ENCODE peak calls at places on chromosome 19, in four cellular contexts. B is adipocyte, S is WTC11, N is fibroblast of the conjunctiva. G is an unnamed sample.

GRCh38 chr19:30175987-30176386 is 196.2 kb upstream of the ZNF536 start:
- DNase-seq in B (no peak), N (no peak), S (no peak), G (no peak)

GRCh38 chr19:14479985-14480694 is 5.0 kb upstream of the PTGER1 start:
- DNase-seq in S (peak), N (no peak), B (peak), G (no peak)

GRCh38 chr19:29497686-29498436 is 27.9 kb upstream of the VSTM2B start:
- DNase-seq in B (no peak), N (no peak), S (no peak), G (no peak)

GRCh38 chr19:54114340-54114826 is 1.1 kb downstream of the TFPT start:
- DNase-seq in N (no peak), S (no peak), B (peak), G (peak)

GRCh38 chr19:33212024-33212772 is 13.5 kb downstream of the SLC7A10 start:
- DNase-seq in B (no peak), S (no peak), N (no peak), G (no peak)

GRCh38 chr19:1161716-1162115 is 12.4 kb downstream of the SBNO2 start:
- DNase-seq in B (no peak), N (no peak), S (no peak), G (no peak)

GRCh38 chr19:14022469-14022868 is 5.5 kb upstream of the RLN3 start:
- DNase-seq in N (no peak), B (peak), S (no peak), G (no peak)

GRCh38 chr19:37855098-37855497 is 51.3 kb downstream of the WDR87 start:
- DNase-seq in B (peak), N (peak), S (no peak), G (no peak)

GRCh38 chr19:18373892-18374629 is 11.9 kb upstream of the GDF15 start:
- DNase-seq in S (peak), N (peak), B (peak), G (peak)

GRCh38 chr19:36417752-36418286 is 625 bp downstream of the ZFP82 start:
- DNase-seq in N (no peak), B (no peak), S (peak), G (no peak)

GRCh38 chr19:41321600-41322270 is 11.8 kb downstream of the CCDC97 start:
- DNase-seq in S (peak), N (no peak), B (peak), G (peak)

GRCh38 chr19:15977193-15977592 is 28.4 kb downstream of the OR10H4 start:
- DNase-seq in B (no peak), N (no peak), S (no peak), G (no peak)

GRCh38 chr19:39402417-39403297 is 4.0 kb upstream of the ZFP36 start:
- DNase-seq in N (peak), B (peak), S (peak), G (peak)

GRCh38 chr19:36213793-36214387 is 575 bp downstream of the ZNF565 start:
- DNase-seq in S (no peak), B (peak), N (no peak), G (no peak)

GRCh38 chr19:2047449-2048103 is 3.5 kb downstream of the MKNK2 start:
- DNase-seq in B (peak), N (no peak), S (no peak), G (no peak)

GRCh38 chr19:49858591-49858985 is 7.6 kb downstream of the PTOV1 start:
- DNase-seq in B (no peak), S (no peak), N (no peak), G (no peak)

GRCh38 chr19:49921871-49922755 is 6.9 kb upstream of the ATF5 start:
- DNase-seq in S (no peak), N (no peak), B (peak), G (no peak)

GRCh38 chr19:30567535-30568232 is 195.5 kb downstream of the ZNF536 start:
- DNase-seq in S (no peak), N (no peak), B (peak), G (no peak)

GRCh38 chr19:8113017-8113416 is 36.4 kb downstream of the FBN3 start:
- DNase-seq in N (no peak), B (no peak), S (no peak), G (no peak)

GRCh38 chr19:47124937-47125668 is 5.5 kb upstream of the SAE1 start:
- DNase-seq in S (no peak), N (peak), B (peak), G (peak)

GRCh38 chr19:14048439-14049153 is 13.3 kb downstream of the PALM3 start:
- DNase-seq in B (peak), N (no peak), S (peak), G (no peak)

GRCh38 chr19:49712397-49712859 is 21.5 kb downstream of the CPT1C start:
- DNase-seq in N (peak), S (peak), B (peak), G (no peak)

GRCh38 chr19:37997911-37998344 is 90.9 kb downstream of the SIPA1L3 start:
- DNase-seq in N (peak), B (peak), S (no peak), G (peak)

GRCh38 chr19:3154957-3155736 is 19.3 kb downstream of the GNA15 start:
- DNase-seq in N (peak), B (peak), S (no peak), G (peak)

GRCh38 chr19:1549332-1549945 is 18.7 kb downstream of the MEX3D start:
- DNase-seq in N (no peak), B (no peak), S (no peak), G (no peak)

GRCh38 chr19:49808762-49809154 is 4.3 kb downstream of the FUZ start:
- DNase-seq in N (peak), S (peak), B (peak), G (peak)